ENCODE peak calls at places on chromosomes 12 and 14, in seven cellular contexts. R is IMR-90; Z is type B pancreatic cell; P is sigmoid colon; Q is spleen; S is CD8-positive, alpha-beta T cell; A is fibroblast of mammary gland. B is an unnamed sample.

GRCh38 chr12:62799766-62800406 is 135.1 kb downstream of the PPM1H start:
- DNase-seq in R (no peak), Z (no peak), P (no peak), Q (no peak), S (no peak), A (no peak), B (no peak)

GRCh38 chr12:125280482-125281377 is 215.5 kb downstream of the AACS start:
- DNase-seq in R (no peak), Z (no peak), P (no peak), Q (no peak), S (no peak), A (no peak), B (no peak)

GRCh38 chr12:95473440-95473946 is 459 bp upstream of the METAP2 start:
- DNase-seq in R (peak), Z (no peak), P (no peak), Q (no peak), S (peak), A (peak), B (peak)

GRCh38 chr14:24367506-24368214 is at the start of gene NFATC4:
- DNase-seq in R (peak), Z (peak), P (peak), Q (no peak), S (no peak), A (peak), B (peak)

GRCh38 chr12:9383585-9383984 is 175.4 kb upstream of the PZP start:
- DNase-seq in R (no peak), Z (no peak), P (no peak), Q (no peak), S (no peak), A (no peak), B (no peak)

GRCh38 chr12:54935235-54935951 is 49.2 kb downstream of the TESPA1 start:
- DNase-seq in R (peak), Z (no peak), P (no peak), Q (no peak), S (peak), A (peak), B (peak)

GRCh38 chr12:123114305-123115083 is 36.4 kb downstream of the PITPNM2 start:
- DNase-seq in R (no peak), Z (no peak), P (no peak), Q (no peak), S (no peak), A (no peak), B (no peak)

GRCh38 chr12:110641512-110641911 is 27.6 kb downstream of the TCTN1 start:
- DNase-seq in R (peak), Z (no peak), P (no peak), Q (no peak), S (no peak), A (peak), B (no peak)

GRCh38 chr12:12007001-12007712 is 63.6 kb upstream of the BCL2L14 start:
- DNase-seq in R (peak), Z (no peak), P (no peak), Q (no peak), S (peak), A (peak), B (no peak)

GRCh38 chr14:61549425-61549824 is 145.9 kb upstream of the HIF1A start:
- DNase-seq in R (peak), Z (no peak), P (no peak), Q (no peak), S (no peak), A (peak), B (no peak)

GRCh38 chr12:51397670-51398069 is 6.5 kb upstream of the GALNT6 start:
- DNase-seq in R (no peak), Z (no peak), P (no peak), Q (no peak), S (no peak), A (no peak), B (no peak)

GRCh38 chr14:68444449-68445168 is 348.3 kb downstream of the ZFP36L1 start:
- DNase-seq in R (peak), Z (no peak), P (no peak), Q (no peak), S (no peak), A (peak), B (peak)

GRCh38 chr14:99655521-99655920 is 10.6 kb downstream of the HHIPL1 start:
- DNase-seq in R (peak), Z (no peak), P (no peak), Q (no peak), S (no peak), A (peak), B (no peak)

GRCh38 chr12:7460375-7461259 is 16.7 kb upstream of the CD163L1 start:
- DNase-seq in R (peak), Z (no peak), P (no peak), Q (no peak), S (peak), A (peak), B (peak)

GRCh38 chr14:89771251-89771650 is 183.3 kb downstream of the EFCAB11 start:
- DNase-seq in R (peak), Z (no peak), P (no peak), Q (no peak), S (no peak), A (no peak), B (no peak)

GRCh38 chr12:110590806-110591326 is 7.7 kb upstream of the PPTC7 start:
- DNase-seq in R (peak), Z (no peak), P (no peak), Q (no peak), S (no peak), A (peak), B (no peak)

GRCh38 chr12:14991069-14991468 is 18.2 kb downstream of the PDE6H start:
- DNase-seq in R (no peak), Z (no peak), P (no peak), Q (no peak), S (no peak), A (no peak), B (no peak)

GRCh38 chr14:43005807-43006206 is 1399.1 kb downstream of the LRFN5 start:
- DNase-seq in R (peak), Z (no peak), P (no peak), Q (no peak), S (no peak), A (peak), B (no peak)

GRCh38 chr12:113287146-113287898 is 47.6 kb downstream of the SLC8B1 start:
- DNase-seq in R (no peak), Z (no peak), P (no peak), Q (no peak), S (no peak), A (no peak), B (no peak)

GRCh38 chr12:122951979-122952892 is 14.0 kb downstream of the ABCB9 start:
- DNase-seq in R (peak), Z (no peak), P (peak), Q (peak), S (peak), A (peak), B (peak)

GRCh38 chr12:53233671-53234091 is 1.7 kb upstream of the RARG start:
- DNase-seq in R (no peak), Z (no peak), P (no peak), Q (no peak), S (no peak), A (peak), B (no peak)

GRCh38 chr12:53232641-53233538 is 881 bp upstream of the RARG start:
- DNase-seq in R (no peak), Z (no peak), P (peak), Q (no peak), S (peak), A (peak), B (peak)

GRCh38 chr12:53229454-53229853 is 2.6 kb downstream of the RARG start:
- DNase-seq in R (no peak), Z (no peak), P (no peak), Q (peak), S (no peak), A (no peak), B (no peak)

GRCh38 chr12:53231859-53232640 is at the start of gene RARG:
- DNase-seq in R (no peak), Z (no peak), P (peak), Q (peak), S (peak), A (peak), B (peak)

DNA sequence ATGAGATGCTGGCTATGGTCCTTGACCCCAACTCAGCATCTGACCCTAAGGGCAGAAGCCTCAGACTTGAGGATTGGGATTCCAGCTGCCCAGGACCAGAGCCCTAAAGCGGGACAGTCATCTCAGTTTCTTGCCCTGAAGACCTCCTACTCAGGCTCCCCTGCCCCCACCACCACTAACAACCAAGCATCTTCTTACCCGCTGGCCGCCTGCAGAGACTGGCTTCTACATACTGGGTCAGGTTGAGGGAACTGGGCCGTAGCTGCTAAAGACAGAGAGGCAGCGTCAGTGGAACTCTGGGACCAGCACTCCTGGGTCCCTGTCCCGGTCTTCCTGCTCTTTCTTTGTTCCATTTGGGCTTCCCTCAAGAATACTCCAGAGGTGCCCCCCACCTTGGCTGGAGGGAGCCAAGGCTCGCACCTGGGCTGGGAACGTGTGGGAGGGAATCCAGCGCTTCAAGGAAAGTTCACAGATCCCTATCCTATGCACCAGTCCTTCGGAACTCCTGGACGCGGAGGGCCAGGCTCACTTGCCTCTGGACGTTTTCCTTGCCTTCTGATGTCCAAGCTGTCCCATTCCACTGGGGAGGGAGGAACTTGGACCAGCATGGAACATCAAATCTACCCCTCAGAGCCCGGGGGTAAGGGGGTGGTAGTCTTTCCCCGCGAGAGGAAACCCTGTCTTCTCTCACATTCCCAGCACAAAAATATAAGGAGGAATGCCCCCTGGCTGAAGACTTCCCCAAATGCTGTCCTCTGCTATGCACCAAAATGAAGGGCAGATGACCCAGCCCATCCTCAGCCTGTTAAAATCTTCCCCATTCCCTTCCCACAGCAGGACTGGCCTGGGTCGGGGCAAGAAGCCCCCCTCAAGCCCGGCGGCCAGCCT is 794 bp downstream of the RARG start:
- DNase-seq in R (no peak), Z (no peak), P (no peak), Q (peak), S (no peak), A (no peak), B (peak)
- TF ChIP-seq CTCF in R (no peak), Z (no peak), P (no peak), Q (no peak), S (no peak), A (no peak), B (no peak)

DNA sequence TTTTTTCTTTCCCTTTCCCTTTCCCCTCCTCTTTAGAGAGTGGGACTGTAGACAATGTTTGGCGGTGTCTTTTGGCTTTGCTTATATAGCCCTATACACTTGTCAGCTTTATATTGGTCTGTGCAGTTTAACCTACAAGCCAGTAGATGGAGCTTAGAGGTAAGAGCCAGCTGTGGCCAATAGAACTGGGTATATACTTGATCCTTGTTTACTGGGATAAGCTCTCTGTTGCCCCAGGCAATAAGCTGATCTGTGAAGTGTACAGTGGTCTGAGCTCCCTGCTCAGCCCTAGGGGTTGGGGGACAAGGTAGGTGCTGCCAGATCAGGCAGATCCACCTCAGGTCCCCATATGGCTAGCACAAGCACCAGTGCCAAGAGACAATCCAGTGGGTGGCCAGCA is 434.1 kb downstream of the NOVA1 start:
- DNase-seq in R (peak), Z (no peak), P (no peak), Q (no peak), S (no peak), A (peak), B (no peak)
- TF ChIP-seq CTCF in R (peak), Z (peak), P (peak), Q (no peak), S (no peak), A (peak), B (peak)

DNA sequence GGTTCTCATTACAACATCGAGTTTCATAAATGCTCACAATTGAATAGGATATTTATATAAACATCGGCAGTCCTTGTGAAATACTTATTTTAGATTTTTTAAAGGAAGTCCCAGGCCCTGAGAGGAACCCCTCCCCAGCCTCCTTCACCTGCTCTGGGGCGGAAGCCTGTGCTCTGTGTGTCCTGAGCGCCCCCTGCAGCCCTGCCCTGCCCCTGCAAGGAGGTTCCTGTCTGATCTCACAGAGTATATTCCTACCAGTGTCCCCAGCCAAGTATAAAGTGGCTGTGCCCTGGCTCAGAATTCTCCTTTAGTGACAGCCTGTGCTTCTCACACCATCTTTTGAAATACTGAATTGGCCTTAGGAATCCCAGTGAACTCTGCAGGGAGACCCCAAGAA is 659.5 kb downstream of the TMEM121 start:
- DNase-seq in R (no peak), Z (no peak), P (no peak), Q (peak), S (peak), A (no peak), B (peak)
- TF ChIP-seq CTCF in R (no peak), Z (no peak), P (no peak), Q (no peak), S (peak), A (no peak), B (no peak)

GRCh38 chr14:75793806-75794205 is 132.8 kb downstream of the TTLL5 start:
- DNase-seq in R (peak), Z (no peak), P (no peak), Q (no peak), S (no peak), A (peak), B (peak)
- TF ChIP-seq CTCF in R (peak), Z (no peak), P (peak), Q (no peak), S (no peak), A (peak), B (no peak)

DNA sequence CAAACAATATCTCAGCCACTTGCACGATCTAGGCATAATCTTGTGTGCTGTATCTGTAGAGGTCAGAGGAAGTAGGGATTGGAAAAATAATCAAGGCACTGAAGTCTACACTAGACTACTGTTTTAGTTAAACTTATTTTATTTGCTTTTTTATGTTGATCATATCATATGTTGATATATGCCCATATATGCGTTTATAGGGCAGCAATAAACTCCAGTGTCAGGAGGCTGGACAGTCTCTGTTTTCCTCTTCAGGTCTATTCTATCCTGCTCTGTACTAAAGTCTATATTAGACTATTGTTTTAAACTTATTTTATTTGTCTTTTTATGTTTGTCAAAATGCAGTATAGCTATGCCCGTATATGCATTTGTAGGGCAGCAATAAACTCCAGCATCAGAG is 47.9 kb upstream of the OR4E1 start:
- DNase-seq in R (no peak), Z (no peak), P (no peak), Q (no peak), S (no peak), A (no peak), B (no peak)
- TF ChIP-seq CTCF in R (no peak), Z (no peak), P (no peak), Q (no peak), S (no peak), A (no peak), B (no peak)

GRCh38 chr12:43345023-43345422 is 207.0 kb downstream of the ADAMTS20 start:
- DNase-seq in R (no peak), Z (no peak), P (no peak), Q (no peak), S (no peak), A (no peak), B (no peak)

GRCh38 chr12:43348221-43348620 is 203.8 kb downstream of the ADAMTS20 start:
- DNase-seq in R (no peak), Z (no peak), P (no peak), Q (no peak), S (no peak), A (peak), B (no peak)

GRCh38 chr12:43352001-43352400 is 200.0 kb downstream of the ADAMTS20 start:
- DNase-seq in R (no peak), Z (no peak), P (no peak), Q (no peak), S (no peak), A (no peak), B (no peak)

GRCh38 chr12:43347026-43347425 is 205.0 kb downstream of the ADAMTS20 start:
- DNase-seq in R (no peak), Z (no peak), P (no peak), Q (no peak), S (no peak), A (no peak), B (no peak)

DNA sequence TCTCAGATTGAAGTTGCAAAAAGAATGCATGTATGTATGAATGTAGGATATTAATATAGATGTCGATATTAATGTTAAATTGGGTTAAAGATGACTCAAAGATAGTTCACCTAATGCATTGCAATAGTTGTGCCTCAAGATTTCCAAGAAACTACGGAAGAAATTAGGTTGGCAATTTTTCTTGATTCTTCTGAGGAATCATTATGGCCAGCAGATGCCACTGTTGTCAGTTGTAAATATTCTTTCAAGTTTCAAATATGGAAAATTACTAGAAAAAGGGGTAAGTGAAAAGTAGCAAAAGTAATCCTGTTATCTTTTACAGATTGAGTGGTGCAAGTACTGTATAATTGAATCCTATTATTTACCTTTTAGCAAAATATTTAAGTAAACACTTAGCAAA is 202.1 kb downstream of the ADAMTS20 start:
- DNase-seq in R (peak), Z (no peak), P (no peak), Q (no peak), S (no peak), A (peak), B (peak)
- TF ChIP-seq CTCF in R (peak), Z (peak), P (no peak), Q (no peak), S (no peak), A (peak), B (peak)

DNA sequence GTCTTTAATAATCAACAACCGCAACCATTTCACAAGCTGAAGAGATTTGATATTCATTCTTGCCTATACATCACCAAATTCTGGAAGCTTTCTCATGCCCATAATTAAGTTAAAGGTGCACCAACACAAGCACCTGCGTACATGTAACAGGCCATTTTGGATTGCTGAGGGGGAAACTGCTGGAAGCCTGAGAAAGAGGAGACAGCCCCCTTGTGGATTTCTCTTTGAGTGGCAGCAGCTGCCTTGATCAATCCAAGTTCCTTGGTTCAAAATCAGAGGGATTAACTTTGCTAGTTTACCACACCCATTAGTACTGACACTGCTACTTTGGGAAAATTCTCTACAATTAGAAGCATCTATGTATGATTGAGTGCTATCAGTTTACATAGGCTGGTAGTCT is 321.1 kb downstream of the NOVA1 start:
- DNase-seq in R (no peak), Z (no peak), P (no peak), Q (no peak), S (no peak), A (peak), B (no peak)
- TF ChIP-seq CTCF in R (peak), Z (peak), P (no peak), Q (no peak), S (no peak), A (peak), B (no peak)

GRCh38 chr12:109256011-109256410 is 53.1 kb downstream of the FOXN4 start:
- DNase-seq in R (no peak), Z (no peak), P (peak), Q (no peak), S (no peak), A (no peak), B (no peak)

GRCh38 chr12:109255377-109255776 is 53.7 kb downstream of the FOXN4 start:
- DNase-seq in R (peak), Z (no peak), P (peak), Q (no peak), S (no peak), A (peak), B (peak)

GRCh38 chr12:109252799-109253198 is 56.3 kb downstream of the FOXN4 start:
- DNase-seq in R (no peak), Z (no peak), P (peak), Q (no peak), S (no peak), A (no peak), B (no peak)

GRCh38 chr12:109250523-109250922 is 58.6 kb downstream of the FOXN4 start:
- DNase-seq in R (peak), Z (no peak), P (no peak), Q (no peak), S (no peak), A (no peak), B (no peak)

GRCh38 chr12:109253913-109254544 is 55.1 kb downstream of the FOXN4 start:
- DNase-seq in R (no peak), Z (no peak), P (peak), Q (no peak), S (no peak), A (no peak), B (no peak)
- TF ChIP-seq CTCF in R (no peak), Z (no peak), P (no peak), Q (no peak), S (no peak), A (no peak), B (no peak)

B was measured in MCF 10A.